ENCODE peak calls at places on chromosomes 16 and 17, in eight cellular contexts. P, U, C, E, T, I, R and H are unnamed samples.

GRCh38 chr17:8314797-8315739 is 5.0 kb downstream of the ARHGEF15 start:
- DNase-seq in I (no peak), T (no peak), P (no peak), U (no peak), E (no peak), R (no peak), C (no peak), H (no peak)

GRCh38 chr16:12257926-12258561 is 281.5 kb downstream of the SNX29 start:
- DNase-seq in T (no peak), P (no peak), I (no peak), E (no peak), U (peak; percentile 71), C (peak; percentile 16), R (no peak), H (no peak)

GRCh38 chr17:45648642-45649041 is 135.5 kb upstream of the CRHR1 start:
- DNase-seq in P (no peak), I (no peak), C (no peak), R (no peak), E (no peak), U (no peak), T (no peak), H (no peak)

GRCh38 chr16:20898938-20899502 is 1.1 kb downstream of the DCUN1D3 start:
- DNase-seq in C (no peak), I (no peak), E (no peak), T (no peak), P (no peak), U (no peak), R (no peak), H (no peak)

GRCh38 chr16:50494501-50495491 is 53.4 kb upstream of the NKD1 start:
- DNase-seq in U (no peak), R (no peak), I (no peak), C (no peak), E (no peak), T (peak; percentile 17), P (no peak), H (no peak)

GRCh38 chr16:64434526-64435069 is 687.3 kb downstream of the CDH11 start:
- DNase-seq in E (no peak), C (no peak), I (no peak), P (no peak), U (no peak), R (no peak), T (no peak), H (no peak)

GRCh38 chr16:29737713-29738112 is 8.1 kb downstream of the C16orf54 start:
- DNase-seq in R (no peak), P (no peak), I (no peak), U (peak; percentile 39), E (peak; percentile 10), C (no peak), T (no peak), H (no peak)

GRCh38 chr17:72438783-72439182 is 318.0 kb downstream of the SOX9 start:
- DNase-seq in I (no peak), E (no peak), R (no peak), U (no peak), P (no peak), C (no peak), T (no peak), H (no peak)

GRCh38 chr16:89395150-89396142 is 94.9 kb downstream of the ANKRD11 start:
- DNase-seq in T (peak; percentile 91), R (peak; percentile 79), E (peak; percentile 91), U (peak; percentile 78), I (peak; percentile 95), P (no peak), C (peak; percentile 88), H (peak; percentile 96)

GRCh38 chr16:19696961-19697360 is 21.1 kb downstream of the KNOP1 start:
- DNase-seq in P (no peak), C (no peak), U (no peak), T (no peak), E (no peak), R (no peak), I (no peak), H (no peak)

GRCh38 chr17:74631468-74632195 is 8.1 kb upstream of the CD300E start:
- DNase-seq in C (no peak), U (no peak), T (no peak), E (no peak), P (no peak), I (no peak), R (no peak), H (no peak)

GRCh38 chr16:81004646-81005353 is 1.9 kb downstream of the CMC2 start:
- DNase-seq in R (no peak), I (no peak), U (peak; percentile 53), C (peak; percentile 50), P (no peak), E (no peak), T (no peak), H (no peak)

GRCh38 chr17:49547566-49547965 is 28.1 kb upstream of the NXPH3 start:
- DNase-seq in C (no peak), E (no peak), R (no peak), I (peak; percentile 65), P (no peak), U (no peak), T (no peak), H (no peak)
- H3K9me3 ChIP-seq in C (no peaks in the 10 kb centered on the region), E (no peaks in the 10 kb centered on the region), R (no peaks in the 10 kb centered on the region), I (no peaks in the 10 kb centered on the region), P (no peaks in the 10 kb centered on the region), U (no peaks in the 10 kb centered on the region), T (no peaks in the 10 kb centered on the region), H (no peaks in the 10 kb centered on the region)

GRCh38 chr16:87846705-87847466 is 22.4 kb downstream of the SLC7A5 start:
- DNase-seq in C (no peak), R (no peak), E (no peak), I (no peak), T (no peak), U (no peak), P (no peak), H (no peak)
- H3K27ac ChIP-seq in C (peak overlapping the region; percentile 99), R (no peak overlapping the region), E (no peak overlapping the region), I (no peak overlapping the region), T (no peak overlapping the region), U (no peak overlapping the region), P (no peak overlapping the region), H (no peak overlapping the region)

DNA sequence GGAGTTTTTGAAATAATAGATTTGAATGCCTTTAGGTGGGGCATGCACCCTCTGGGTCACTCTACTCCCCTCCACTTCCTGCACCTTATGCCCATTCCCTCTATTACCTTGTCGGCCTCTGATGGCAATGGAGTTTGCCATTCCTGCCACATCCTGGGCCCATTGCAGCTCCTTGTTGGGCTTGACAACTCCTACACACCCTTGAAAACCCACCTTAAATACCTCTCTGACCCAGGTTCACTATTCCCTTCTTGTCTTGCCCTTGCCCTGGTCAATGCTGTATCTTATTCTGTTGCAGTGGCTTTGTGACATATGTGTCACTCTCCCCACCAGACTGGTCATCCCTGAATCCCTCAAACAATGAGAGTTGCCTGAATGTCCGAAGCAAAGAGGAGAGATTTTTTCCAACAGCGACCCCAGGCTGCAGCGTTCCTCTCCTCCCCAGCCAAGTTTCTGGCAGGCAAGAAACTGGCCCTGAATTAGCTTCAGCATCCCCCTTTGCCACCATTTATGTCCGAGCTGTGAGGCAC is 2.4 kb downstream of the CCR7 start:
- DNase-seq in C (no peak), T (no peak), P (no peak), I (no peak), R (no peak), E (no peak), U (no peak), H (no peak)
- H3K4me3 ChIP-seq in C (no peak overlapping the region), T (no peak overlapping the region), P (no peak overlapping the region), I (no peak overlapping the region), R (no peak overlapping the region), E (no peak overlapping the region), U (no peak overlapping the region), H (no peak overlapping the region)

GRCh38 chr16:34743115-34743514 is 1283.7 kb downstream of the TP53TG3F start:
- DNase-seq in U (no peak), T (no peak), E (no peak), I (no peak), R (no peak), P (no peak), C (no peak), H (no peak)
- H3K9me3 ChIP-seq in U (peaks cover 3% of the 10 kb centered on the region), T (peaks cover 12% of the 10 kb centered on the region), E (peaks cover 2% of the 10 kb centered on the region), I (no peaks in the 10 kb centered on the region), R (no peaks in the 10 kb centered on the region), P (peaks cover 80% of the 10 kb centered on the region), C (peaks cover 4% of the 10 kb centered on the region), H (peaks cover 79% of the 10 kb centered on the region)

DNA sequence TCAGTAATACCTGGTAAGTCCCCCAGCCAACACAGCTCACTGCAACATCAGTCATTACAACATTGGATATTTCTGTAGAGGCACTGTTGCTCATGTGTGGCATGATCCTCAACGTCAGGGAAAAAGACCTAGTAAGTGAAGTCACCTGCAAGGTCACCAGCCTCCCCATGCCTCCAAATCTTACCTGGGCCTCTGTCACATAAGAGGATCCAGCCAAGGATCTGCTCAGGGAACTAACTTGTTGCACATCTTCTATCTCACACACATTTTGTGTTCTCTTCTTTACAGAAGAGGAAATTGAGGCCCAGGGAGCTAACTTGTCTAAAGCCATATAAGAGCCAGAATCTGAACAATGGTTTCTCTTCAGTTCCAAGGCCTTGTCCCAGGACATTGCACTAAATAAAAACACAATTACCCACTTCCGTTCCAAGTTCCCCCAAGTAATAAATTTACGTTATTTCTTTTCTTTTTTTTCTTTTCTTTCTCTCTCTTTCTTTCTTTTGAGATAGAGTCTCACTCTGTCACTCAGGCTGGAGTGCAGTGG is 1.4 kb downstream of the SHMT1 start:
- DNase-seq in T (no peak), C (no peak), E (no peak), U (no peak), I (no peak), R (no peak), P (no peak), H (no peak)
- H3K27ac ChIP-seq in T (no peak overlapping the region), C (no peak overlapping the region), E (no peak overlapping the region), U (peak overlapping the region; percentile 38), I (peak overlapping the region; percentile 65), R (no peak overlapping the region), P (peak overlapping the region; percentile 68), H (peak overlapping the region; percentile 76)

GRCh38 chr16:56609463-56609921 is 1.1 kb downstream of the MT2A start:
- DNase-seq in P (no peak), R (no peak), E (peak; percentile 89), C (peak; percentile 53), I (peak; percentile 77), T (peak; percentile 83), U (peak; percentile 92), H (peak; percentile 85)

GRCh38 chr16:56610017-56610608 is 1.7 kb downstream of the MT2A start:
- DNase-seq in P (no peak), I (peak; percentile 53), T (peak; percentile 58), E (peak; percentile 70), R (no peak), U (peak; percentile 61), C (peak; percentile 75), H (peak; percentile 85)

GRCh38 chr16:56608876-56609462 is 585 bp downstream of the MT2A start:
- DNase-seq in I (peak; percentile 36), E (no peak), R (no peak), P (no peak), U (peak; percentile 50), T (no peak), C (peak; percentile 19), H (no peak)

GRCh38 chr16:56611281-56611833 is 3.0 kb downstream of the MT2A start:
- DNase-seq in T (peak; percentile 50), C (peak; percentile 36), E (peak; percentile 82), I (peak; percentile 91), R (peak; percentile 59), P (no peak), U (peak; percentile 28), H (peak; percentile 91)

GRCh38 chr16:56610609-56611111 is 2.3 kb downstream of the MT2A start:
- DNase-seq in I (no peak), R (no peak), U (no peak), T (no peak), P (no peak), C (no peak), E (no peak), H (no peak)
- H3K4me3 ChIP-seq in I (no peak overlapping the region), R (no peak overlapping the region), U (peak overlapping the region; percentile 54), T (no peak overlapping the region), P (peak overlapping the region; percentile 77), C (no peak overlapping the region), E (no peak overlapping the region), H (no peak overlapping the region)

GRCh38 chr17:50963139-50963538 is 97.0 kb upstream of the TOB1 start:
- DNase-seq in P (no peak), E (no peak), I (no peak), R (no peak), C (no peak), U (no peak), T (no peak), H (no peak)
- H3K9me3 ChIP-seq in P (no peaks in the 10 kb centered on the region), E (no peaks in the 10 kb centered on the region), I (no peaks in the 10 kb centered on the region), R (no peaks in the 10 kb centered on the region), C (no peaks in the 10 kb centered on the region), U (no peaks in the 10 kb centered on the region), T (no peaks in the 10 kb centered on the region), H (no peaks in the 10 kb centered on the region)